ENCODE peak calls at places on chromosomes 12 and 14, in seven cellular contexts. E, U, H, C, S, B and Y are unnamed samples.

GRCh38 chr12:120914794-120915193 is 10.6 kb upstream of the SPPL3 start:
- DNase-seq in S (no peak), H (no peak), B (no peak), U (no peak), E (no peak), C (no peak), Y (no peak)

GRCh38 chr12:79063258-79063657 is 198.7 kb downstream of the SYT1 start:
- DNase-seq in S (no peak), U (no peak), C (no peak), H (no peak), E (no peak), B (no peak), Y (no peak)

GRCh38 chr12:52052471-52053186 is 1.4 kb downstream of the NR4A1 start:
- DNase-seq in H (no peak), E (no peak), B (no peak), U (peak; percentile 71), C (peak; percentile 19), S (peak; percentile 73), Y (peak; percentile 22)

GRCh38 chr12:15323530-15323929 is 1.2 kb downstream of the PTPRO start:
- DNase-seq in C (no peak), E (no peak), U (no peak), B (no peak), H (no peak), S (no peak), Y (no peak)

GRCh38 chr14:57295261-57295660 is 26.5 kb downstream of the AP5M1 start:
- DNase-seq in B (no peak), H (no peak), E (no peak), U (no peak), S (no peak), C (no peak), Y (no peak)

GRCh38 chr12:82437744-82438143 is 79.4 kb downstream of the METTL25 start:
- DNase-seq in S (no peak), E (no peak), H (no peak), B (no peak), U (no peak), C (no peak), Y (no peak)

GRCh38 chr12:48025281-48025680 is 21.0 kb upstream of the COL2A1 start:
- DNase-seq in U (no peak), H (no peak), C (no peak), E (no peak), S (no peak), B (no peak), Y (no peak)

GRCh38 chr14:80017796-80018195 is 193.5 kb downstream of the DIO2 start:
- DNase-seq in U (no peak), E (no peak), H (no peak), S (no peak), C (no peak), B (no peak), Y (no peak)

GRCh38 chr14:69315302-69315701 is 55.3 kb downstream of the GALNT16 start:
- DNase-seq in H (no peak), B (no peak), C (no peak), E (peak; percentile 25), U (no peak), S (no peak), Y (no peak)

GRCh38 chr12:110861729-110862128 is 14.9 kb downstream of the CCDC63 start:
- DNase-seq in C (peak; percentile 61), B (no peak), E (no peak), S (no peak), H (no peak), U (no peak), Y (no peak)

GRCh38 chr12:64739778-64740177 is 19.4 kb downstream of the GNS start:
- DNase-seq in C (no peak), U (no peak), H (no peak), S (no peak), B (no peak), E (no peak), Y (no peak)

GRCh38 chr12:106481246-106481645 is 101.6 kb upstream of the RFX4 start:
- DNase-seq in H (no peak), S (no peak), E (no peak), C (no peak), U (no peak), B (no peak), Y (peak; percentile 9)

GRCh38 chr12:110790301-110790700 is 47.6 kb upstream of the PPP1CC start:
- DNase-seq in E (no peak), S (no peak), C (no peak), B (no peak), H (no peak), U (no peak), Y (no peak)

GRCh38 chr14:60553855-60554254 is 44.9 kb downstream of the SIX6 start:
- DNase-seq in C (no peak), S (no peak), U (no peak), H (no peak), B (no peak), E (no peak), Y (no peak)

GRCh38 chr14:101961746-101962502 is 2.4 kb upstream of the DYNC1H1 start:
- DNase-seq in U (no peak), E (peak; percentile 66), C (no peak), B (no peak), H (no peak), S (no peak), Y (no peak)
- H3K27ac ChIP-seq in U (peak overlapping the region; percentile 65), E (no peak overlapping the region), C (no peak overlapping the region), B (no peak overlapping the region), H (no peak overlapping the region), S (no peak overlapping the region), Y (peak overlapping the region; percentile 48)

GRCh38 chr12:93174048-93174447 is 203.7 kb upstream of the NUDT4 start:
- DNase-seq in E (no peak), B (no peak), U (no peak), S (no peak), C (no peak), H (no peak), Y (no peak)

GRCh38 chr12:93176166-93176565 is 201.6 kb upstream of the NUDT4 start:
- DNase-seq in B (no peak), E (no peak), S (no peak), U (no peak), H (no peak), C (no peak), Y (no peak)

GRCh38 chr12:93173178-93173957 is 204.4 kb upstream of the NUDT4 start:
- DNase-seq in S (no peak), C (no peak), U (no peak), E (no peak), B (no peak), H (no peak), Y (no peak)

GRCh38 chr12:93176610-93177126 is 201.1 kb upstream of the NUDT4 start:
- DNase-seq in E (no peak), C (no peak), H (no peak), S (no peak), B (no peak), U (no peak), Y (no peak)

DNA sequence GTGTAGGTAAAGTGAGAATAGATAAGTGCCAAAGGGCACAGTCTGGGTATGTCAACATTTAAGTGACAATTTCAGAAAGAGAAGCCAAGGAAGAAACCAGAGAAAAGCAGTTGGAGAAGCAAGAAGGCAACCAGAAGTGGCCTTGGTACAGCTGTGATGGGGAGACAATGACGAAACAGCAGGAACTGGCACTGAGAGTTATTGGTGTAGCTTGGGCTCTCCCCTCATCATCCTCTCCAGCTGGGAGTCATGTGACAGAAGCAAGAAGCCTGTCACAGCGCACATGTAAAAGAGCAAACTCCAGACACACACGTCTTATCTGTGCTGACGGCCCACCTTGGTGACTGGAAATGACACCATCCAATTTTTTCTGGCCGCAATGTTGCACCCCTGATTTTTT is 203.3 kb upstream of the NUDT4 start:
- DNase-seq in H (no peak), E (no peak), S (no peak), B (no peak), U (no peak), C (no peak), Y (no peak)
- H3K27ac ChIP-seq in H (no peak overlapping the region), E (no peak overlapping the region), S (no peak overlapping the region), B (no peak overlapping the region), U (peak overlapping the region; percentile 41), C (no peak overlapping the region), Y (no peak overlapping the region)

GRCh38 chr12:114691196-114691595 is 7.2 kb upstream of the TBX3 start:
- DNase-seq in H (no peak), S (no peak), E (no peak), C (no peak), B (no peak), U (no peak), Y (no peak)
- H3K27ac ChIP-seq in H (no peak overlapping the region), S (no peak overlapping the region), E (no peak overlapping the region), C (no peak overlapping the region), B (no peak overlapping the region), U (no peak overlapping the region), Y (no peak overlapping the region)

GRCh38 chr12:24996820-24997219 is 47.9 kb upstream of the BCAT1 start:
- DNase-seq in C (no peak), E (no peak), S (no peak), B (no peak), H (no peak), U (no peak), Y (no peak)

GRCh38 chr12:24997496-24997895 is 48.6 kb upstream of the BCAT1 start:
- DNase-seq in H (no peak), B (no peak), C (no peak), S (no peak), U (no peak), E (no peak), Y (no peak)

GRCh38 chr12:24993756-24994155 is 44.9 kb upstream of the BCAT1 start:
- DNase-seq in H (no peak), C (peak; percentile 41), S (no peak), E (no peak), U (no peak), B (no peak), Y (no peak)

GRCh38 chr12:24997970-24998582 is 49.2 kb upstream of the BCAT1 start:
- DNase-seq in U (no peak), H (no peak), C (no peak), B (no peak), E (no peak), S (no peak), Y (no peak)

DNA sequence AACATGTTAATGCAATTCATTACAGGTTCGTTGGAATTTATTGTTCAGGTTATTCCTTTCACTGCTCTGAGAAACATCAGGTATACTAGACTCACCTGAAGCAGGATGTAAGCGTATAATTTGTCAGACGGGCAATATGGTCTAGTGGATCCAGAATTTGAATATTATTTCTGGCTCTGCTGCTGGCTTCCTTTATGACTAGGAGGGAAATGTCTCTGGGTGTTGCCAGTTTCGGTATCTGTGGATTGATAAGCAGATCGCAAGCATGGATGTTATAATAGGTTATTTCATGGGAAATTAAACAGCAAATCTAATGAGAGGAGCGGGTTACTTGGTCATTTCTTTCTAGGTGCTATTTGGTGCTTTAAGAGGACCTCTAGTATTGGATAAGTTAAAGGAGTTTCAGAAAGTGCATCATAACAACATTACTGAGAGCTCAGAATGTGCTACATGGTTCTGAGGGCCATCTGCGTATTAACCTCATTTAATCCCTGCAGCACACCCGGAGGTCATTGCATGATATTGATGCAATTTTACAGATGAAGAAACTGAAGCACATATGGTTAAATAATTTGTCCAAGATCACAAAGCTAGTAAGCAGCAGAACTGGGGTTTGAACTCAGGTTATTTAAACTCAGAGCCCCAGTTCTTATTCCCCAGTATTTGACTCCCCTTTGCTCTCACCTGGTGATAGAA is 47.3 kb upstream of the BCAT1 start:
- DNase-seq in C (no peak), E (no peak), B (no peak), U (no peak), H (no peak), S (no peak), Y (no peak)
- H3K27ac ChIP-seq in C (no peak overlapping the region), E (no peak overlapping the region), B (no peak overlapping the region), U (no peak overlapping the region), H (no peak overlapping the region), S (no peak overlapping the region), Y (no peak overlapping the region)